ENCODE peak calls at places on chromosomes 11 and 22, in six cellular contexts. L, V, N, J, E and S are unnamed samples.

GRCh38 chr11:35288311-35288710 is 131.0 kb downstream of the SLC1A2 start:
- DNase-seq in N (no peak), J (no peak), L (no peak), V (no peak), E (no peak), S (no peak)

GRCh38 chr22:39253427-39254070 is 8.8 kb upstream of the PDGFB start:
- DNase-seq in E (peak), J (no peak), L (peak), N (no peak), V (peak), S (peak)

GRCh38 chr22:25878933-25879332 is 136.9 kb downstream of the MYO18B start:
- DNase-seq in J (no peak), N (no peak), V (no peak), L (no peak), E (no peak), S (no peak)

GRCh38 chr11:101348786-101349185 is 219.2 kb upstream of the PGR start:
- DNase-seq in L (no peak), E (no peak), N (no peak), V (no peak), J (no peak), S (no peak)

GRCh38 chr11:70399681-70400112 is 1.4 kb downstream of the CTTN start:
- DNase-seq in J (no peak), E (peak), L (no peak), V (peak), N (peak), S (no peak)

GRCh38 chr11:131331546-131331945 is 38.9 kb upstream of the NTM start:
- DNase-seq in L (no peak), J (no peak), N (no peak), E (no peak), V (no peak), S (no peak)

GRCh38 chr11:46380340-46381045 is 976 bp upstream of the MDK start:
- DNase-seq in J (no peak), E (peak), L (peak), N (no peak), V (no peak), S (peak)

GRCh38 chr11:112477929-112478317 is 217.3 kb upstream of the PLET1 start:
- DNase-seq in L (no peak), E (no peak), N (no peak), V (no peak), J (no peak), S (no peak)

GRCh38 chr22:30205281-30206115 is 41.1 kb downstream of the LIF start:
- DNase-seq in N (peak), J (no peak), V (peak), E (peak), L (no peak), S (no peak)

GRCh38 chr11:5891216-5891800 is 1.7 kb upstream of the OR52E5 start:
- DNase-seq in L (peak), V (peak), J (no peak), E (no peak), N (no peak), S (peak)

GRCh38 chr11:43517518-43517917 is 158.8 kb downstream of the TTC17 start:
- DNase-seq in L (no peak), V (peak), J (no peak), N (no peak), E (no peak), S (no peak)